ENCODE peak calls at places on chromosome 15, in four cellular contexts. K is neuronal stem cell, G is IMR-90, C is trophoblast cell. O is an unnamed sample.

GRCh38 chr15:74221399-74222230 is 14.5 kb upstream of the CCDC33 start:
- DNase-seq in K (no peak), G (no peak), C (no peak), O (no peak)

GRCh38 chr15:93420050-93420452 is 331.0 kb upstream of the RGMA start:
- DNase-seq in K (no peak), G (no peak), C (no peak), O (no peak)

GRCh38 chr15:67892559-67893377 is 52.9 kb upstream of the RNU6-1 start:
- DNase-seq in K (no peak), G (no peak), C (no peak), O (peak; percentile 22)

GRCh38 chr15:99426431-99427105 is 139.2 kb upstream of the MEF2A start:
- DNase-seq in K (no peak), G (no peak), C (peak; percentile 77), O (no peak)

GRCh38 chr15:100261302-100262240 is 80.2 kb downstream of the ADAMTS17 start:
- DNase-seq in K (no peak), G (no peak), C (no peak), O (no peak)

GRCh38 chr15:58947179-58947578 is 13.7 kb upstream of the SLTM start:
- DNase-seq in K (no peak), G (no peak), C (no peak), O (no peak)

GRCh38 chr15:94910166-94910565 is 678.8 kb downstream of the MCTP2 start:
- DNase-seq in K (no peak), G (no peak), C (no peak), O (peak; percentile 26)

GRCh38 chr15:38054488-38054887 is 120.0 kb downstream of the TMCO5A start:
- DNase-seq in K (no peak), G (peak; percentile 81), C (no peak), O (no peak)

GRCh38 chr15:92149469-92149868 is 244.2 kb upstream of the ST8SIA2 start:
- DNase-seq in K (no peak), G (no peak), C (no peak), O (no peak)

DNA sequence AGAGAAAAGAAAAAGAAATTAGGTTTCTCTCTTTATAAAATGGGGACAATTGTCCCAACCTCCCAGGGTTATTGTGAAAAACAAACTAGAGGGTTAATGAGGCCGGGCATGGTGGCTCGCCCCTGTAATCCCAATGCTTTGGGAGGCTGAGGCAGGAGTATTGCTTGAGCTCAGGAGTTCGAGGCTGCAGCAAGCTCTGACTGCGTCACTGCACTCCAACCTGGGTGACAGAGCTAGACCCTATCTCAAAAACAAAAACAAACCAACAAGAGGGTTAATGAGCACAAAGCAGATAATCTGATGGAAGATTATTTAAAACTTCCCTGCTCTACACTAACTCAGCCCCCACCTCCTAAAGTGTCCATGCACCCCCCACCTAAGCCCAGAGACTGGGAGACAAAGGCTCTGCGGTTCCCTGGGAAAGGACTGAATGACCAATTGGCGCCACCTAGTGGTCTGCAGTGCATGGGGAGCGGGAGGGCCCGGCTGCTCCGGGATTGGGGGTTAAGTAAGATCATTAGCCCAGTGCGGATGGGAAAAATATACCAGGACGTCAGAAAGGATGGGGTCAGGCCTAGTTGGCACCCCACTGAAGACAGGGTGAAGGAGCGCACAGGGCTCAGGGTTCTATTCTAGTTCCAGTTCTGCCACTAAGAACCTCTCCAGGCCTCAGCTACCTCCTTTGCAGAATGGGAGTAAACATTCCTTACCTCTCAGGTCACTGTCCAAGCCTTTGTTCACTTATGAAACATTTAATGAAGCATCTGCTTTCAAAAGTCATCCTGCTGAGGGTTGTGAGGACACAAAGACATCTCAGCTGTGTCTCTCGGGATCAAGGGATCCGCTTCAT is 15.6 kb downstream of the PIF1 start:
- DNase-seq in K (peak; percentile 83), G (peak; percentile 66), C (peak; percentile 59), O (peak; percentile 80)
- H3K14ac ChIP-seq in K (no peak overlapping the region), G (no peak overlapping the region), C (no peak overlapping the region), O (no peak overlapping the region)

DNA sequence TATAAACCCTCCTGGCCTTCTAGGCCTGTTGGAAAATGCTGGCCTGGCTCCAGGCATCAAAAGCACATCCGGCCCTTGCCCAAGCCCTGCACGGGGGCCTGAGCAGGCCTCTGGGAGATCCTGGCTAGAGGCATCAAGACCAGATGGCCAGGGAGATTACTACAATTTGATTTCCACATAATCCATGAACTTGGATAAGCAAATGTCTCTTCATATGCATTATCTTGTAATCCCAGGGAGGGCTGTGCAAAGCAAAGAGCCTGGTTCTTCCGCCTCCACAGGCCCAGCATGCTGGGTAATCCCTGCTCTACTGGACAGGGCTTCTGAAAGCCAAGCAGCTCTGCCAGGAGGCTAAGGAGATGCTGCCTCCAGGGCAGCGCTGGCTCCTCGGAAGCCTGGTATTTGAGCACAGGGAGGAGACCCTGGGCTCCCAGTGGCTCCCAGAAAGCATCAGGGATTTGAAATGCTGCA is 18.2 kb downstream of the MRPL46 start:
- DNase-seq in K (no peak), G (no peak), C (no peak), O (no peak)
- H3K14ac ChIP-seq in K (no peak overlapping the region), G (no peak overlapping the region), C (no peak overlapping the region), O (no peak overlapping the region)

DNA sequence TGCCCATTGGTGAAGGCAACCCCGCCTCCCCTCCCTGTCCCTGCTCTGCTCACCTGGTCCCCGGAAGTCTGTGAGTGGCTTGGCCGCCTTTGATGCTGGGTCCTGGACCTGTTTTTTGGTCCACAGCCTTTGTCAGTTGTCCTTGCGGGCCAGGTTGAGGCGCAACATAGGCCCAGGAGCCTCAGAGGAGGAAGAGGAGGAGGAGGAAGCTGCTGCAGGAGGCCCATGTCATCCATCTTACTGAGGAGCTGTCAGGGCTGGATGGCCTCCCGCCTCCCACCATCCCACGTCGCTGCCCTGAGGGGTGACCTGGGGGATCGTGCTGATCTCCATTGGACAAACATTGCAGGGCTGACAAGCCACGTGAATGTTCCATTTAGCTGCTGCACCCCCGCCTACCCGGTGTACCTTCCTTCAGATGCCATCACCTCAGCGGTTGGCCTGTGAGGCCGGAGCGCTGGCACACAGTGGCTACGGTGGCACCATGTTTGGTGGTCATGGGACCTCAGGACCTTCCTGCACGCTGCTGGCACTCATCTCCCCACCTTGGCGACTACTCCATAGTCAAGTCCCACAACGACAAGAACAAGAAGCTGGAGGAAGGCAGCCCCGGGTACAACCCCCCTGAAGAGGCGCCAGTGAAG is 106.3 kb downstream of the SMAD6 start:
- DNase-seq in K (no peak), G (no peak), C (no peak), O (no peak)
- H3K14ac ChIP-seq in K (peak overlapping the region; percentile 49), G (no peak overlapping the region), C (no peak overlapping the region), O (no peak overlapping the region)

GRCh38 chr15:27783668-27784067 is 315.4 kb downstream of the OCA2 start:
- DNase-seq in K (no peak), G (no peak), C (no peak), O (no peak)
- H3K14ac ChIP-seq in K (no peak overlapping the region), G (no peak overlapping the region), C (no peak overlapping the region), O (no peak overlapping the region)

GRCh38 chr15:52263563-52263962 is 32.0 kb downstream of the MYO5C start:
- DNase-seq in K (no peak), G (no peak), C (no peak), O (no peak)

GRCh38 chr15:52259503-52259902 is 36.1 kb downstream of the MYO5C start:
- DNase-seq in K (no peak), G (no peak), C (no peak), O (no peak)

GRCh38 chr15:52261498-52262242 is 33.9 kb downstream of the MYO5C start:
- DNase-seq in K (peak; percentile 82), G (peak; percentile 77), C (peak; percentile 79), O (peak; percentile 81)

GRCh38 chr15:52262364-52262763 is 33.2 kb downstream of the MYO5C start:
- DNase-seq in K (peak; percentile 18), G (no peak), C (no peak), O (peak; percentile 19)

GRCh38 chr15:52261026-52261425 is 34.6 kb downstream of the MYO5C start:
- DNase-seq in K (no peak), G (no peak), C (no peak), O (no peak)
- H3K14ac ChIP-seq in K (peak overlapping the region; percentile 56), G (peak overlapping the region; percentile 29), C (peak overlapping the region; percentile 62), O (no peak overlapping the region)

O was measured in mesenchymal stem cell.